ENCODE peak calls at places on chromosome 18, in eight cellular contexts. D is T-helper 1 cell, Q is anterior cingulate cortex, C is HuH-7.5, V is neural progenitor cell, A is GM19239, Y is LoVo, U is DMS153. F is an unnamed sample.

GRCh38 chr18:9755603-9756002 is 47.5 kb downstream of the RAB31 start:
- DNase-seq in A (no peak), C (no peak), Y (no peak), U (no peak), D (no peak), V (no peak), Q (no peak), F (no peak)

GRCh38 chr18:61738488-61738887 is 154.3 kb downstream of the RNF152 start:
- DNase-seq in C (no peak), U (no peak), Y (no peak), Q (no peak), A (no peak), D (no peak), V (no peak), F (no peak)

GRCh38 chr18:34222396-34223163 is 2.1 kb downstream of the NOL4 start:
- DNase-seq in Q (peak; percentile 66), C (no peak), A (no peak), V (peak; percentile 73), U (peak; percentile 58), D (no peak), Y (no peak), F (no peak)

GRCh38 chr18:76281565-76281964 is 213.5 kb downstream of the ZNF516 start:
- DNase-seq in Q (no peak), U (no peak), C (no peak), D (no peak), V (no peak), A (no peak), Y (no peak), F (no peak)

GRCh38 chr18:51639541-51639940 is 442.1 kb upstream of the MEX3C start:
- DNase-seq in D (no peak), Q (no peak), V (no peak), U (no peak), C (no peak), Y (no peak), A (no peak), F (no peak)

GRCh38 chr18:57210101-57210661 is 63.3 kb downstream of the BOD1L2 start:
- DNase-seq in Q (peak; percentile 26), D (no peak), C (no peak), V (peak; percentile 68), Y (peak; percentile 86), U (peak; percentile 40), A (no peak), F (no peak)

GRCh38 chr18:61549411-61549810 is 216.2 kb downstream of the CDH20 start:
- DNase-seq in V (no peak), U (no peak), Q (no peak), C (no peak), A (no peak), Y (no peak), D (no peak), F (no peak)

GRCh38 chr18:7945882-7946281 is 378.8 kb downstream of the PTPRM start:
- DNase-seq in A (no peak), Y (peak; percentile 10), C (no peak), U (no peak), D (no peak), V (no peak), Q (no peak), F (no peak)

GRCh38 chr18:79465392-79465991 is 69.8 kb downstream of the NFATC1 start:
- DNase-seq in A (peak; percentile 84), Y (no peak), U (peak; percentile 8), Q (no peak), D (no peak), C (no peak), V (peak; percentile 56), F (no peak)

GRCh38 chr18:4455113-4455811 is at the start of gene DLGAP1:
- DNase-seq in C (no peak), D (no peak), Y (no peak), V (peak; percentile 95), Q (peak; percentile 69), U (no peak), A (no peak), F (no peak)

GRCh38 chr18:7684966-7685365 is 117.8 kb downstream of the PTPRM start:
- DNase-seq in Y (no peak), V (no peak), Q (no peak), C (no peak), D (no peak), A (no peak), U (no peak), F (no peak)

GRCh38 chr18:48896875-48897511 is 53.8 kb downstream of the SMAD7 start:
- DNase-seq in V (peak; percentile 67), Q (peak; percentile 57), D (no peak), A (peak; percentile 34), C (no peak), U (no peak), Y (peak; percentile 7), F (peak; percentile 63)